ENCODE peak calls at places on chromosomes 3 and 15, in six cellular contexts. T is esophagus squamous epithelium, Z is kidney, W is fibroblast of mammary gland, U is dorsolateral prefrontal cortex, K is ovary. Y is an unnamed sample.
A peak's percentile ranks its signal among the peaks of the same experiment; 100 is the strongest.

GRCh38 chr3:112769624-112770023 is 77.0 kb downstream of the CD200R1L start:
- DNase-seq in T (no peak), Z (no peak), W (peak; percentile 61), U (no peak), K (no peak), Y (no peak)

GRCh38 chr3:145191543-145191942 is 969.4 kb downstream of the PLOD2 start:
- DNase-seq in T (no peak), Z (no peak), W (no peak), U (no peak), K (no peak), Y (no peak)

GRCh38 chr3:137709011-137709601 is 55.0 kb upstream of the SOX14 start:
- DNase-seq in T (no peak), Z (no peak), W (no peak), U (no peak), K (no peak), Y (no peak)

GRCh38 chr3:160758929-160759577 is 3.0 kb downstream of the PPM1L start:
- DNase-seq in T (no peak), Z (no peak), W (no peak), U (no peak), K (no peak), Y (no peak)

GRCh38 chr3:45923755-45924154 is 19.5 kb upstream of the CXCR6 start:
- DNase-seq in T (no peak), Z (no peak), W (peak; percentile 77), U (no peak), K (no peak), Y (no peak)

GRCh38 chr15:74464897-74465296 is 3.9 kb upstream of the UBL7 start:
- DNase-seq in T (no peak), Z (no peak), W (no peak), U (no peak), K (no peak), Y (no peak)

GRCh38 chr15:53072077-53072476 is 281.9 kb upstream of the ONECUT1 start:
- DNase-seq in T (no peak), Z (no peak), W (peak; percentile 51), U (peak; percentile 55), K (no peak), Y (peak; percentile 95)

GRCh38 chr15:40150163-40150925 is 10.5 kb upstream of the BUB1B start:
- DNase-seq in T (no peak), Z (peak; percentile 86), W (peak; percentile 47), U (no peak), K (no peak), Y (peak; percentile 50)

GRCh38 chr15:99450896-99451358 is 114.9 kb upstream of the MEF2A start:
- DNase-seq in T (no peak), Z (peak; percentile 89), W (peak; percentile 75), U (peak; percentile 58), K (peak; percentile 73), Y (no peak)

GRCh38 chr3:192564611-192565010 is 162.7 kb downstream of the FGF12 start:
- DNase-seq in T (no peak), Z (no peak), W (no peak), U (no peak), K (no peak), Y (no peak)

GRCh38 chr15:28943146-28943545 is 57.4 kb downstream of the APBA2 start:
- DNase-seq in T (no peak), Z (no peak), W (no peak), U (peak; percentile 11), K (peak; percentile 5), Y (no peak)

GRCh38 chr3:49602049-49602554 is 47.8 kb downstream of the BSN start:
- DNase-seq in T (no peak), Z (no peak), W (no peak), U (no peak), K (no peak), Y (no peak)

GRCh38 chr15:66819084-66819483 is 117.0 kb downstream of the SMAD6 start:
- DNase-seq in T (no peak), Z (no peak), W (peak; percentile 25), U (no peak), K (no peak), Y (no peak)

GRCh38 chr3:9499455-9500107 is 54.0 kb downstream of the LHFPL4 start:
- DNase-seq in T (no peak), Z (no peak), W (no peak), U (no peak), K (no peak), Y (no peak)

DNA sequence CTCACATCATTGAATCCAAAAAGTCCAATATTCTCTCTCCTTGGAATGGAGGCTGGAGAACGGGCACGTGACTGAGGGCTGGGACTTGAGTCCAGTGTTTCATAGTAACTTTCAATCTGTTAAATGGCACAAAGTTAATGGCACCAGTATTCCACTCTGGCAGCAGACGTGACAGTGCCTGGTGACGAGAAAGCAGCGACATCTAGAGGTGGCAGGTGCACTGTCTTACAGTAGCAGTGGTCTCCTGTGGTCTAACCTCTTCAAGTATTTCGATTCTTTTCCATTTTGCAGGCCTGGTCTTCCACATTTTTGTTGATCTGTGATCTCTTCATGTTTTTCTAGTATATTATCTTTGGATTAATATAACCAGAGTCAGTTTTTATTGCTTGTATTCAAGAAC is 107.1 kb downstream of the OXSM start:
- DNase-seq in T (no peak), Z (no peak), W (no peak), U (no peak), K (no peak), Y (no peak)
- TF ChIP-seq CTCF in T (no peak), Z (peak; percentile 42), W (peak; percentile 20), U (no peak), K (no peak), Y (no peak)

DNA sequence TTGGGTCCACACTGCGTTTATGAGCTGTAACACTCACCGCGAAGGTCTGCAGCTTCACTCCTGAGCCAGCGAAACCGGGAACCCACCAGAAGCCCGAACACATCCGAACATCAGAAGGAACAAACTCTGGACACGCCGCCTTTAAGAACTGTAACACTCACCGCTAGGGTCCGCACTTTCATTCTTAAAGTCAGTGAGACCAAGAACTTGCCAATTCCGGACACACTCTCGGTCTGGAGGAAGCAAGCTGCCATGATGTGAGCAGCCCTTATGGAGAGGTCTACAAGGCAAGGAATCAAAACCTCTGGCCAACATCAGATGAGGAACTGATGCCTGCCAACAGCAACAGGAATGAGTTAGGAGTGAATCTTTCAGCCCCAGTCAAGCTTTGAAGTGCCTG is 62.9 kb downstream of the SLC28A2 start:
- DNase-seq in T (no peak), Z (no peak), W (peak; percentile 38), U (no peak), K (no peak), Y (no peak)
- TF ChIP-seq CTCF in T (no peak), Z (no peak), W (peak; percentile 8), U (no peak), K (no peak), Y (peak; percentile 25)

GRCh38 chr15:60272623-60273022 is 125.2 kb downstream of the ANXA2 start:
- DNase-seq in T (no peak), Z (no peak), W (no peak), U (no peak), K (no peak), Y (no peak)
- TF ChIP-seq CTCF in T (no peak), Z (no peak), W (no peak), U (no peak), K (no peak), Y (no peak)

DNA sequence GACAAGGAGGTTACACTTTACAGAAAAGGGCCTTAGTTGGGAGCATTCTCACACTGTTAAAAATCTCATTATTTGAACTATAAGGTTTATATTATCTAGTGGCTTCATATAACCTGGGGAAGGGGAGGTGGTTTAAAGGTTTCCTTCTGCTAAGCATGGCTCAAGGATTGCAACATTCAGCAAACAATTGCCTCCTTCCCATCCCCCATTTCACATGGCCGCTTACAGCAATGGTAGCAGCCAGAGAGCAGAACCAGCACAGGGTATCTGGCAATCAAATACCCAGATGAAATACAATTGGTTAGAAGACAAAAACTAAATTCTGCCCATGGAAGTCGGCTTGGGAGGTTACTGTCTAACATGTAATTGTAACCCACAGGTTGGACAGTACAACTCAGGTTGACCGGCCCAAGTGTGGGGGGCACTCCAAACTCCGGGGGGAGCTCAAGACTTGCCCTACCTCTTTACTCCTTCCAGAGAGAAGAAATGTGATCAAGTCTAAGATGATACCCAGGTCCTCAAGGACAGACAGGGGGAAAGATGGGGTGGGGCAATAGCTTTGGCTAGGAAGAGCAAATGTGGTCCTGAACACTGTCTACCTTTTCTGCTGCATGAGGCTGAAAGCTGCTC is 15.5 kb downstream of the ETV5 start:
- DNase-seq in T (no peak), Z (no peak), W (no peak), U (no peak), K (no peak), Y (no peak)
- TF ChIP-seq CTCF in T (no peak), Z (no peak), W (no peak), U (no peak), K (no peak), Y (no peak)

GRCh38 chr3:31937225-31937624 is 43.8 kb downstream of the OSBPL10 start:
- DNase-seq in T (no peak), Z (no peak), W (no peak), U (no peak), K (no peak), Y (no peak)
- TF ChIP-seq CTCF in T (no peak), Z (no peak), W (no peak), U (no peak), K (no peak), Y (no peak)

GRCh38 chr3:100737334-100737733 is 28.0 kb downstream of the TFG start:
- DNase-seq in T (no peak), Z (no peak), W (peak; percentile 46), U (no peak), K (no peak), Y (no peak)
- TF ChIP-seq CTCF in T (no peak), Z (peak; percentile 35), W (peak; percentile 44), U (peak; percentile 47), K (no peak), Y (peak; percentile 14)

DNA sequence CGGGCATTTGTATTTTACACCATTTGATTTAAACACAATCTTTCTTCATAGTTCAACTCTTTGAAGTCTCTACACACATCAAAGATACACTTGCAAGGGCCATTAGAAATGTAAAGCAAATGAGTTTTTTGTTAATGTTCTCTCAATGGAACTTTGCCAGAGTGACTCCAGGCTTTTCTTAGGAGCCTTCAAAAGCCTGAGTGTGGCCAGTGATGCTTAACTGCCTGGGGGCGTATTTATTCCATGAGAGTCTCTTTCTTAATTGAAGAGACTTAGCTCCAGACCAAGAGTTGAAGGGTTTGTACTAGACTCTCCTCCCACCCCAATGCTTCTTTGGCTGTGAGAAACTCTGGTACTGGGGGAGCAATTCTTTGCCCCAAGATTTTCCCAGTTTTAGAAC is 48.6 kb upstream of the PTX3 start:
- DNase-seq in T (no peak), Z (no peak), W (no peak), U (no peak), K (no peak), Y (no peak)
- TF ChIP-seq CTCF in T (no peak), Z (no peak), W (no peak), U (no peak), K (no peak), Y (no peak)

GRCh38 chr3:1346386-1346785 is 253.6 kb downstream of the CNTN6 start:
- DNase-seq in T (no peak), Z (no peak), W (no peak), U (no peak), K (no peak), Y (no peak)

GRCh38 chr3:1350885-1351284 is 258.1 kb downstream of the CNTN6 start:
- DNase-seq in T (no peak), Z (no peak), W (no peak), U (no peak), K (no peak), Y (no peak)

DNA sequence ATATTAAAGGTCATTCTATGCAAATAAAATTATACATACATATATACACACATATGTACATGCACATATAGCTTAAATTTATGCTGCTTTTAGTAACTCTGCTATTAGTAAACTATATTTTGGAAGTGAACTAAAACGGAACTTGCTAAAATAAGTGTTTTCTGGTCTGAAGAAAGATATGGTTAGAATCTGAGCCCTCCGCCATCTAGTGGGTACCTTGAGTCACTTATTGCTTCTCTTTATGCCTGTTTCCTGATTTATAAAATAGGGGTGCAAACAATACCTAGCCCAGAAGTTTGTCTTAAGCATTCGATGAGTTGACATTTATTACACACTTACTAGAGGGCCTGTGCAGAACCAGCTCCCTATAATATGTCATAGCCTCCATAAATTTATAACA is 255.7 kb downstream of the CNTN6 start:
- DNase-seq in T (no peak), Z (no peak), W (peak; percentile 10), U (no peak), K (no peak), Y (no peak)
- TF ChIP-seq CTCF in T (no peak), Z (no peak), W (peak; percentile 14), U (no peak), K (no peak), Y (no peak)